ENCODE peak calls at places on chromosomes 4 and X, in four cellular contexts. M, Q, X and S are unnamed samples.

GRCh38 chrX:103774070-103774642 is 2.5 kb upstream of the PLP1 start:
- DNase-seq in M (peak; percentile 10), Q (peak; percentile 75), X (peak; percentile 72), S (peak; percentile 62)

GRCh38 chrX:38870386-38870895 is 69.2 kb downstream of the MID1IP1 start:
- DNase-seq in M (no peak), Q (no peak), X (peak; percentile 93), S (no peak)

GRCh38 chr4:122687450-122688121 is 44.9 kb upstream of the BBS12 start:
- DNase-seq in M (peak; percentile 43), Q (no peak), X (no peak), S (no peak)

GRCh38 chrX:128365523-128365922 is 313.3 kb upstream of the ACTRT1 start:
- DNase-seq in M (no peak), Q (no peak), X (no peak), S (no peak)

GRCh38 chr4:98963538-98964433 is 31.7 kb upstream of the METAP1 start:
- DNase-seq in M (no peak), Q (peak; percentile 36), X (peak; percentile 23), S (no peak)

GRCh38 chrX:80432863-80433262 is 12.6 kb downstream of the TENT5D start:
- DNase-seq in M (no peak), Q (peak; percentile 7), X (no peak), S (no peak)

GRCh38 chrX:69424161-69424560 is 80.0 kb upstream of the NALF2 start:
- DNase-seq in M (no peak), Q (peak; percentile 33), X (peak; percentile 22), S (peak; percentile 15)

GRCh38 chr4:164438321-164438720 is 315.6 kb upstream of the SMIM31 start:
- DNase-seq in M (no peak), Q (no peak), X (peak; percentile 56), S (no peak)

GRCh38 chr4:86968477-86969015 is 33.7 kb downstream of the AFF1 start:
- DNase-seq in M (no peak), Q (no peak), X (no peak), S (no peak)

GRCh38 chrX:53284684-53285447 is 3.5 kb upstream of the IQSEC2 start:
- DNase-seq in M (peak; percentile 38), Q (peak; percentile 61), X (peak; percentile 73), S (peak; percentile 71)

GRCh38 chr4:178192611-178193010 is 750.4 kb upstream of the AGA start:
- DNase-seq in M (no peak), Q (no peak), X (no peak), S (no peak)

GRCh38 chr4:184345573-184345922 is 127.9 kb upstream of the ENPP6 start:
- DNase-seq in M (no peak), Q (no peak), X (no peak), S (no peak)

GRCh38 chrX:153719238-153719637 is 4.9 kb downstream of the BCAP31 start:
- DNase-seq in M (no peak), Q (no peak), X (no peak), S (no peak)

GRCh38 chrX:70423937-70424336 is 823 bp downstream of the GDPD2 start:
- DNase-seq in M (no peak), Q (no peak), X (no peak), S (no peak)

GRCh38 chr4:3836802-3837601 is 70.8 kb downstream of the ADRA2C start:
- DNase-seq in M (peak; percentile 11), Q (peak; percentile 22), X (no peak), S (peak; percentile 55)

GRCh38 chrX:154799554-154800348 is 5.5 kb downstream of the MPP1 start:
- DNase-seq in M (no peak), Q (no peak), X (peak; percentile 64), S (peak; percentile 80)

GRCh38 chr4:95362906-95363578 is 185.7 kb downstream of the UNC5C start:
- DNase-seq in M (peak; percentile 7), Q (peak; percentile 5), X (peak; percentile 12), S (peak; percentile 49)

DNA sequence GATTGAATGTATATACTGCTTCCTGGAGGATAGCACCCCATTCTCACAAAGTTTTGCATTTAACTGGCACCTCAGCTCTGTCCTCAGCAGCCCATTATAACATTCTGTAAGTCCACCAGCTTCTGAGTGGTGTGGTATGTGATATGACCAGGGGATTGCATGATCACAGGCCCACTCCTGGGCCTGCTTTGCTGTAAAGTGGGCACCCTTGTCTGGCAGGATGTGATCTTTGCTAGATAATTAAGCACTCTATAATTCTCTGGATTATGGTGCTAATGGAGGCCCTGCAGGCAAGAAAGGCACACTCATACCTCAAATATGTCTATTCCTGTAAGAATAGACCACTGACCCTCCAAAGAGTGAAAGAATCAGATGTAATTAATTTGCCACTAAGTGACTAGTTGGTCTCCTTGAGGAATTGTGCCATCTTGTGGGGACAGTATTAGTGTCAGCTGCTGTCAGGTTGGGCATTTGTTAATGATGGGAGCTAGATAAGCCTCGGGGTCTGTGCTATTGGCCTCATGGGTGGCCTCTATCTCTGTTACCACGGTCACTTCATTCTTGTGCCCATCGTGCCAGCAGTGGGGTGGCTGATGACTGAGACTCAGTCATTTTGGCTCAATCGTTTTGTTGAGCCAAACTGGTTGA is 2.2 kb upstream of the CFI start:
- DNase-seq in M (peak; percentile 51), Q (peak; percentile 65), X (peak; percentile 58), S (peak; percentile 73)
- TF ChIP-seq EZH2phosphoT487 in M (no peak), Q (no peak), X (no peak), S (no peak)

DNA sequence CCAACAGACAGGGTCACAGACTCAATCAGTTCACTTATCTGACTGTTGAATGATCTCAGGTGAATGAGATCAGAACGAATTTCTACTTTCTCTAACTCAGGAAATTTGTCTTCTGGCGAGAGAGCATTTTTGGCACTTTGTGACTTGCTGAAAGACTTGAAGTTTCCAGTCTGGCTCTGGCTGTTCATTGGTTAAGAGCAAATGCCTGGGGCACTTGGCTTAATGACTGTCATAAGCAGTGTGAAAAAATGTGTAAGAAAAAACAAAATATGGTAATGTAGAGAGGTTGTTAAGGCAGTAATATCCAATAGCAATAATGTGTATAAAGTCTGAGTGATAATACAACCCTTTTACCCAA is 71.3 kb upstream of the PGRMC2 start:
- DNase-seq in M (no peak), Q (peak; percentile 22), X (no peak), S (no peak)
- H3K4me1 ChIP-seq in M (no peaks in the 10 kb centered on the region), Q (peaks cover 58% of the 10 kb centered on the region), X (peaks cover 11% of the 10 kb centered on the region), S (no peaks in the 10 kb centered on the region)

GRCh38 chr4:21410372-21410771 is 538.2 kb downstream of the KCNIP4 start:
- DNase-seq in M (no peak), Q (no peak), X (no peak), S (no peak)

GRCh38 chr4:21415728-21416127 is 532.8 kb downstream of the KCNIP4 start:
- DNase-seq in M (no peak), Q (no peak), X (no peak), S (no peak)

GRCh38 chr4:21413807-21414370 is 534.7 kb downstream of the KCNIP4 start:
- DNase-seq in M (peak; percentile 30), Q (no peak), X (no peak), S (no peak)

DNA sequence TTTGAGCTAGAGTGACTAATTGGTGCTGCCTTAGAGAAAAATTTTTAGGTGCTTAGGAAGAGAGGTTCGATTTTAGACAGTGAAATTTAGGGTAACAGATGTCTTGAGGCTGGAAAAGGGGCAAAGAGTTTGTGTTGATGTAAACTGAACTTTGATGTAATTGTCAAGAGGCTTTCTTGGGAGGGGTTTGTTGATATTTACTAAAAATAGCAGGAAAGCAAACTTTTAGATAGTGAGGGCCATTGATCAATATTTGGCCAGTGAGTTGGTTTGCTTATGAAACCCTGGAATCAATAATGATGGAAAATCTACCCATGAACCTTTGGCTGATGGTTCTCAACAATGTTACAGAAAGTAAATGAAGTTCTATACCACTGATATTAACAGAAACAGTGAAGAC is 537.5 kb downstream of the KCNIP4 start:
- DNase-seq in M (no peak), Q (no peak), X (no peak), S (no peak)
- TF ChIP-seq EZH2phosphoT487 in M (no peak), Q (no peak), X (no peak), S (no peak)

DNA sequence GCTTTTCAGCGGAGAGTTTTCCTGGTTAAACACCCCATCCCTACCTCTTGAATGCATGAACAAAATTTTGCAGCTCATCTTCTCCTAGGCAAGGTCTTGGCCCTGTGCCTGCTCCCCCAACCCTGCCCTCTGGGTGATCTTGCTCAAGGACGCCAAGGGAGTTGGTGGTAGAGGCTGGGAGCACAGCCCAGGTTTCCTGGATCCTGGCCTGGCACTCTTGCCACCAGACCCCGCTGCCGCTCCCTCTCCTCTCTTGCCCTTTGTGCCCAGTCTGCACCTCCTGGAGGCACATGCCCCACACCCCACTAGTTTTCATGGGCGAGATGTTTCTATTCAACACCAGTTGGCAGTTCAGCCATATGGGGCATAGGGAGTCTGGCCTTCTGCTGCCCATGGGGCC is 37.3 kb downstream of the TSC22D3 start:
- DNase-seq in M (no peak), Q (no peak), X (no peak), S (no peak)
- H3K4me1 ChIP-seq in M (peaks cover 14% of the 10 kb centered on the region), Q (no peaks in the 10 kb centered on the region), X (peaks cover 3% of the 10 kb centered on the region), S (peaks cover 26% of the 10 kb centered on the region)

DNA sequence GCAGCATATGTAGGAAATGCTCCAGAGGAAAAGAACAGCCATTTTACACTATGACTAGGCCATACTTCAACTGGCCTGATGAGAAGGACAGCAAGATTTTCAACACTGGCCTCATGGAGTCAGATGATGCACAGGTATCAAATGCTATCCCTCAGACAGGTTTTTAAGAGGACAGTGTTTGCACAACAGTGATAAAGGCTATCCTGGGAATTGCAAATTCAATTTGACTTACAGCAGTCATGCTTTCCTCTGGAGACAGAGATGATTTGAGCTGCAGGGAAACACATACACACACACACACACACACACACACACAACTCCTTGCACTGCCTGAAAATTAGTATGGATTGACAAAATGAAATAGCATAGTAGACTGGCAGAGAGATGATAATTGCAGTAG is 163.4 kb upstream of the RASGEF1B start:
- DNase-seq in M (no peak), Q (no peak), X (no peak), S (no peak)
- TF ChIP-seq EZH2phosphoT487 in M (no peak), Q (no peak), X (no peak), S (no peak)

DNA sequence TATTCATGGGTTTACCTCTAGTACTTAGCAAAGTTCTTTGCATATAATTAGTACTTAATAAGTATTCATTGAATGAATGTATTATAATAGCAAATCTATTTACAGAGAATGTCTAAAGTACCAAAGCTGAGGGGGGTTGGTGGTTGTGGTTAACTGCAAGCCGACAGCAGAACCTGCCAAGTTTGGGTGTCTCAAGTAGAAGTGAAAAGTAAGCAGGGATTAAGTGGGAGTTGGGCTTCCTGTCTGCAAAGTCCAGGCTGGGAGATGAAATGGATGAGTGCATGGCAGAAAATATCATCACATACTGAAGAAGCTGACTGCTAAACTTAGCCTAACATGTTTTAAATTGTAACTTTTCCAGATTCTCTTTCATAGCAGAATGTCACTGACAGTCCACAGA is 169.6 kb downstream of the CAMK2D start:
- DNase-seq in M (no peak), Q (peak; percentile 14), X (no peak), S (no peak)
- H3K4me1 ChIP-seq in M (peaks cover 6% of the 10 kb centered on the region), Q (no peaks in the 10 kb centered on the region), X (peaks cover 12% of the 10 kb centered on the region), S (no peaks in the 10 kb centered on the region)